ENCODE peak calls at places on chromosomes 16 and 17, in four cellular contexts. F is activated CD8-positive, alpha-beta T cell treated with anti-CD3 and anti-CD28 coated beads for 36 hours; X is suprapubic skin; N is endothelial cell of umbilical vein. B is an unnamed sample.

GRCh38 chr16:71916397-71916920 is 21.1 kb downstream of the IST1 start:
- DNase-seq in F (no peak), X (no peak), N (no peak), B (no peak)

GRCh38 chr17:57463103-57463885 is 207.0 kb downstream of the MSI2 start:
- DNase-seq in F (peak; percentile 95), X (no peak), N (no peak), B (no peak)

GRCh38 chr16:89067677-89068076 is 26.0 kb upstream of the ACSF3 start:
- DNase-seq in F (no peak), X (no peak), N (no peak), B (no peak)

GRCh38 chr17:42585353-42585752 is 7.8 kb upstream of the PSMC3IP start:
- DNase-seq in F (no peak), X (no peak), N (no peak), B (no peak)

GRCh38 chr16:85416267-85417109 is 196.6 kb upstream of the GSE1 start:
- DNase-seq in F (peak; percentile 86), X (no peak), N (no peak), B (no peak)

GRCh38 chr16:19822534-19822933 is 62.1 kb downstream of the GPRC5B start:
- DNase-seq in F (no peak), X (no peak), N (no peak), B (no peak)

GRCh38 chr17:61757168-61757567 is 106.2 kb downstream of the BRIP1 start:
- DNase-seq in F (no peak), X (no peak), N (no peak), B (no peak)

GRCh38 chr17:21371511-21372081 is 4.6 kb upstream of the KCNJ12 start:
- DNase-seq in F (no peak), X (no peak), N (no peak), B (no peak)

GRCh38 chr16:80058236-80058635 is 457.7 kb upstream of the MAF start:
- DNase-seq in F (no peak), X (peak; percentile 87), N (no peak), B (no peak)

GRCh38 chr16:10921536-10922327 is 20.5 kb downstream of the DEXI start:
- DNase-seq in F (no peak), X (no peak), N (no peak), B (no peak)

GRCh38 chr16:65413861-65414260 is 292.0 kb upstream of the CDH11 start:
- DNase-seq in F (no peak), X (no peak), N (no peak), B (no peak)

DNA sequence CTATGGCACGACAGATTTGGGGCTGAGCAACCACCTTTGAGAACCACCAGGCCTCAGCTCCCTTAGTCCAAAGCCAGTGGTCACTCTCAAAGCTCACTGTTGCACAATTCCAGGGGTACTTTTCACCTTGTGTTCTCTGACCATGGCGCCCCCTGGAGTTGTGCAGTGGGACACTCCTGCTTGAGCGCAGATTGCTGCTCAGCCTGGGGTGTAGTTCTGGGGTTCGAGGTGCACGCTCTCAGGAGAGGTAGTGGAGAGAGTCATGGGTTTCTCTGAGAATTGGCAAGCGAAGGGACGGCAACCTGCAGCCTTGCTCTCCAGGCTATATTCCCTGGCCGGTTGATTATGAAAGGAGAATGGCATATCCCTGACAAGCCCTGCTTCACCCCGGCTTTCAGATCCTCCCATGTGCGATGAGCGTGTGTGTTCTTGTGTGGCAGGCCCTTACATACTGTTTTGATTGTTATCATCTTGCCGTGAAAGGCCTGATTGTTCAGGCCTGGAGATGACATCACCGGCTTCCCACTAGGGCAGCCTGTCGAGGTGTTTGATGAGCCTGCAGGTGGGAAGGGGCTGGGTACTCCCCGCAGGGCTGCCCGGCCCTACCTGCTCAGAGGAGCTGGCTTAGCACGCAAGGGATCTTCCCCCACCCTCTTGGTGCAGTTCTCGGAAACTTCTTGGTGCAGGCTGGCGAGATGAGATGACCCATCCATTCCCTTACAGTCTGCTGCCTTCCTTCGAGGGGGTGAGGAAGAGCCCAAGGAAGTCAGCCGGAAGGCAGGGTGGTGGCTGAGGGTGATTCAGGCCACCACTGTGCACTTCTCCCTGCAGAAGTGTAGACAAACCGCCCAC is 431.2 kb downstream of the SLC39A11 start:
- DNase-seq in F (no peak), X (no peak), N (no peak), B (no peak)
- TF ChIP-seq CTCF in F (no peak), X (no peak), N (no peak), B (no peak)

DNA sequence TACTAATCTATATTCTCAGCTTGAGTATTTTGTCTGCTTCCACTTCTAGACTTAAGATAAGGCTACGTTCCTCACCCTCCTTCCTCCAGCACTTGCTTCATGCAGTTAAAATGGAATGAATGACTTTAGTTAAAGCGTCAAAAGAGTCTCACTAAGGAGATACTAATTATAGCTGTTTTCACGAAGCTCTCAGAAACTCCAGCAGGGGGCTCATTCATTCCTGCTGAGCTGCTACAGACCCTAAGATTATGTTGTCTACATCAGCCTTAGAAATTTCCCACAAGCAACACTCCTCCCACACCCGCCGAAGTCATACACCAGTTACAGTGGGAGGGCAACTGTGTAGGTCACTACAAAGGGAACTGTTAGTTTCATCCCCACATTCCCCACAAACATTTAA is 57.0 kb upstream of the KIFC3 start:
- DNase-seq in F (peak; percentile 11), X (no peak), N (peak; percentile 31), B (no peak)
- TF ChIP-seq CTCF in F (no peak), X (no peak), N (peak; percentile 48), B (no peak)

GRCh38 chr17:72447251-72447640 is 326.4 kb downstream of the SOX9 start:
- DNase-seq in F (no peak), X (no peak), N (no peak), B (no peak)
- TF ChIP-seq CTCF in F (no peak), X (no peak), N (no peak), B (no peak)

DNA sequence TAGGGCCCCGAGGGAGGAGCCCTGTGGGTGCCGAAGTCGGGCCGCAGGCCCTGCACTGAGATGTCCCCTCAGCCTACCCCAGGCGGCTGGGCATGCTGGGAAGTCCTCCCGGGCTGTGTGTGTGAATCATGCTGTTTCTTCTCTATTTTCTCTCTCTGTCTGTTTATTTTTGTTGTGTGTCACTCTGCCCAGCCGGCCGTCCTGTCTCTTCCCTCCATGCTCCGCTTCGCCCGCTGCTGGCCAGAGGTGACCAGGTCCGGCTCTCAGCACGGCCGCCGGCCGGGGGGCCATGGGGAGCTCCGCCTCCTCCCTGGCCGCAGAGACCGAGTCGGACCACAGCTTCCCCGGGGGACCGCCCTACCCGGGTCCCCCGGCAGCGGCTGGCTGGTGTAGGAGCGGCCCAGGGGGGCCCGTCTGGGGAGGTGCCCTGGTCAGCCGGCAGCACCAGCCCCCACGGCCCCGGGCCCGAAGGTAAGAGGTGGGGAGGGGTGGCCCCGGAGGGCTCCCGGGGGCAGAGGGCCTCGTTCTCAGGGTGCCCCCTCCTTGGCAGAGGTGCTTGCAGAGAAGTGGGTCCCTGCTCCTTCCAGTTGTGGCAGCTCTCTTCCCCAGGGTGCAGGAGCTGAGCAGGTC is 12.5 kb downstream of the CAPN15 start:
- DNase-seq in F (no peak), X (no peak), N (no peak), B (no peak)
- TF ChIP-seq CTCF in F (no peak), X (no peak), N (no peak), B (no peak)

GRCh38 chr17:82024859-82025258 is 1.8 kb downstream of the LRRC45 start:
- DNase-seq in F (no peak), X (no peak), N (no peak), B (no peak)

GRCh38 chr17:82021728-82022309 is 859 bp downstream of the CENPX start:
- DNase-seq in F (peak; percentile 39), X (no peak), N (no peak), B (no peak)

GRCh38 chr17:82022981-82023446 is at the start of gene LRRC45:
- DNase-seq in F (peak; percentile 100), X (peak; percentile 100), N (peak; percentile 100), B (peak; percentile 99)

GRCh38 chr17:82022310-82022980 is at the start of gene CENPX:
- DNase-seq in F (no peak), X (no peak), N (no peak), B (no peak)

DNA sequence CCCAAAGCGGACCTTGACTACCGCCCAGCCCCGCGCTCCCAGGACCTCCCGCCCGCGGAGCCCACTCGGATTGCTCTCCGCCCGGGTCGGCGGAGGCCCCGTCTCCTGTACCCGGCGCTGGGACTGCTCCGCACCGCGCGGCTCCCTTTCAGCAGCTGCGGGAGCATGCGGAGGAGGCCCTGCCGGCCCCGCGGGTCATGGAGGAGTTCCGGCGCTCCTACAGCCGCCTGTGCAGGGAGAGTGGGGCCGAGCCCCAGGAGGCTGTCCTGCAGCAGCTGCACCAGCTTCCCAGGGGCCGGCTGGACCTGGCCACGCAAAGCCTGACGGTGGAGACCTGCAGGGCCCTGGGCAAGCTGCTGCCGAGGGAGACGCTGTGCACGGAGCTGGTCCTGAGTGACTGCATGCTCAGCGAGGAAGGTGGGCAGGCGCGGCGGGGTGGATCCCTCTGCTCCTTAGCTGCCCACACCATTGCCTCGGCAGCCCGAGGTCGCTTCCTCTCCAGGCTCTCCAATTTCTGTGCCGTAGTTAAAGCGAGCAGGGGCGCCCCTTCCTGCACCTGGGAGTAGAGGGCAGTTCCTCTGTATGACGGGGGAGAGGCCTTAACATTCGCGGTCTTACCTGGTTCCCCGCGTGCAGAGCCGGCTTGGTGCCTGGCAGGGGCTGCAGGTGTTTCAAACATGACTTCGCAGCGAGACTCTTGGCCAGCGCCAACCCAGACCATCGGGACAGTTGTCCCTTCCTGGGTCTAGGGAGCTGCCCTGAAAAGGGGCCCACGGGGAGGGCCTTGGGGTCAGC is 539 bp downstream of the LRRC45 start:
- DNase-seq in F (peak; percentile 48), X (no peak), N (no peak), B (no peak)
- TF ChIP-seq CTCF in F (no peak), X (no peak), N (no peak), B (no peak)

GRCh38 chr17:29093090-29093871 is 50.3 kb downstream of the PIPOX start:
- DNase-seq in F (no peak), X (no peak), N (no peak), B (no peak)

GRCh38 chr17:29091591-29092291 is 48.8 kb downstream of the PIPOX start:
- DNase-seq in F (no peak), X (no peak), N (no peak), B (no peak)

GRCh38 chr17:29089601-29090044 is 46.7 kb downstream of the PIPOX start:
- DNase-seq in F (no peak), X (no peak), N (no peak), B (no peak)

GRCh38 chr17:29094101-29094708 is 51.3 kb downstream of the PIPOX start:
- DNase-seq in F (no peak), X (no peak), N (no peak), B (no peak)

GRCh38 chr17:29090746-29091395 is 47.9 kb downstream of the PIPOX start:
- DNase-seq in F (no peak), X (no peak), N (no peak), B (no peak)
- TF ChIP-seq CTCF in F (no peak), X (no peak), N (no peak), B (no peak)

GRCh38 chr16:58883131-58883530 is 149.0 kb upstream of the GOT2 start:
- DNase-seq in F (no peak), X (no peak), N (no peak), B (no peak)

GRCh38 chr16:58885528-58886170 is 151.5 kb upstream of the GOT2 start:
- DNase-seq in F (peak; percentile 4), X (no peak), N (no peak), B (no peak)

GRCh38 chr16:58882292-58882691 is 148.2 kb upstream of the GOT2 start:
- DNase-seq in F (no peak), X (no peak), N (no peak), B (no peak)
- TF ChIP-seq CTCF in F (no peak), X (no peak), N (no peak), B (no peak)

B was measured in omental fat pad.